ENCODE peak calls at places on chromosome 3, in eight cellular contexts. Z is HTR-8/SVneo; V is T-helper 1 cell; C is stimulated activated CD8-positive, alpha-beta memory T cell treated with anti-CD3 and anti-CD28 coated beads, Interleukin-12 subunit alpha, Interleukin-12 subunit beta, amount 100 ng/mL, for 4 hours; S is activated CD8-positive, alpha-beta memory T cell treated with anti-CD3 and anti-CD28 coated beads for 48 hours; G is T47D; B is IMR-90; X is H1. H is an unnamed sample.

GRCh38 chr3:141482250-141482937 is 4.4 kb upstream of the RASA2 start:
- DNase-seq in Z (peak; percentile 53), V (no peak), C (no peak), S (no peak), G (no peak), B (peak; percentile 81), X (no peak), H (no peak)

GRCh38 chr3:127485396-127486170 is 105.0 kb downstream of the TPRA1 start:
- DNase-seq in Z (no peak), V (no peak), C (no peak), S (no peak), G (no peak), B (no peak), X (no peak), H (no peak)

GRCh38 chr3:70899816-70900215 is 587.4 kb upstream of the MDFIC2 start:
- DNase-seq in Z (no peak), V (no peak), C (no peak), S (no peak), G (no peak), B (no peak), X (no peak), H (no peak)

GRCh38 chr3:127112796-127113570 is 79.9 kb upstream of the PRR23E start:
- DNase-seq in Z (no peak), V (no peak), C (no peak), S (no peak), G (no peak), B (no peak), X (no peak), H (no peak)

GRCh38 chr3:46228259-46229222 is 13.7 kb upstream of the CCR3 start:
- DNase-seq in Z (peak; percentile 30), V (no peak), C (no peak), S (no peak), G (no peak), B (peak; percentile 44), X (no peak), H (no peak)

GRCh38 chr3:150255416-150255815 is 152.7 kb upstream of the TSC22D2 start:
- DNase-seq in Z (no peak), V (no peak), C (no peak), S (no peak), G (no peak), B (no peak), X (no peak), H (no peak)

GRCh38 chr3:98807011-98807410 is 43.9 kb downstream of the ST3GAL6 start:
- DNase-seq in Z (no peak), V (no peak), C (no peak), S (no peak), G (no peak), B (peak; percentile 49), X (no peak), H (no peak)

GRCh38 chr3:107375682-107376081 is 1.6 kb upstream of the CCDC54 start:
- DNase-seq in Z (no peak), V (no peak), C (no peak), S (no peak), G (no peak), B (no peak), X (no peak), H (no peak)

GRCh38 chr3:137035631-137036030 is 77.8 kb downstream of the IL20RB start:
- DNase-seq in Z (no peak), V (no peak), C (no peak), S (no peak), G (no peak), B (peak; percentile 19), X (no peak), H (no peak)

GRCh38 chr3:97971679-97972567 is at the start of gene RIOX2:
- DNase-seq in Z (peak; percentile 61), V (peak; percentile 64), C (peak; percentile 63), S (peak; percentile 48), G (peak; percentile 71), B (peak; percentile 62), X (no peak), H (no peak)

GRCh38 chr3:10680796-10681195 is 135.2 kb upstream of the SLC6A11 start:
- DNase-seq in Z (no peak), V (no peak), C (no peak), S (no peak), G (no peak), B (no peak), X (no peak), H (no peak)

GRCh38 chr3:130779486-130779885 is 32.9 kb upstream of the PIK3R4 start:
- DNase-seq in Z (no peak), V (no peak), C (no peak), S (no peak), G (no peak), B (no peak), X (no peak), H (no peak)

GRCh38 chr3:41329881-41330280 is 130.6 kb downstream of the CTNNB1 start:
- DNase-seq in Z (no peak), V (no peak), C (no peak), S (no peak), G (no peak), B (no peak), X (no peak), H (no peak)

GRCh38 chr3:183698318-183698731 is 728 bp downstream of the YEATS2 start:
- DNase-seq in Z (peak; percentile 36), V (peak; percentile 8), C (no peak), S (no peak), G (peak; percentile 83), B (peak; percentile 35), X (no peak), H (no peak)

GRCh38 chr3:150216041-150216811 is 191.9 kb upstream of the TSC22D2 start:
- DNase-seq in Z (peak; percentile 83), V (no peak), C (no peak), S (no peak), G (no peak), B (peak; percentile 61), X (no peak), H (peak; percentile 91)

GRCh38 chr3:160370987-160371857 is 27.8 kb downstream of the IFT80 start:
- DNase-seq in Z (no peak), V (no peak), C (no peak), S (no peak), G (no peak), B (no peak), X (no peak), H (no peak)

GRCh38 chr3:133851266-133851906 is 44.3 kb downstream of the RAB6B start:
- DNase-seq in Z (no peak), V (no peak), C (no peak), S (no peak), G (no peak), B (no peak), X (no peak), H (no peak)

GRCh38 chr3:47877719-47878118 is 74.8 kb downstream of the DHX30 start:
- DNase-seq in Z (no peak), V (no peak), C (no peak), S (no peak), G (no peak), B (no peak), X (no peak), H (no peak)

H was measured in NCI-H748 treated with DMSO at 0.1 percent for 48 hours.